ENCODE peak calls at places on chromosome 4, in seven cellular contexts. One of them, this sample, is unnamed.

GRCh38 chr4:121266982-121267381 is 102.9 kb upstream of the TNIP3 start:
- DNase-seq in Peyer's patch: no peak
- DNase-seq in gastrocnemius medialis: no peak
- DNase-seq in IMR-90: no peak
- DNase-seq in stomach: no peak
- DNase-seq in sigmoid colon: no peak
- DNase-seq in tibial nerve: no peak
- DNase-seq in this sample: no peak

GRCh38 chr4:80539190-80539589 is 203.7 kb downstream of the CFAP299 start:
- DNase-seq in sigmoid colon: no peak
- DNase-seq in stomach: no peak
- DNase-seq in IMR-90: no peak
- DNase-seq in Peyer's patch: no peak
- DNase-seq in gastrocnemius medialis: no peak
- DNase-seq in tibial nerve: no peak
- DNase-seq in this sample: no peak

GRCh38 chr4:156773648-156774357 is 197.8 kb downstream of the PDGFC start:
- DNase-seq in sigmoid colon: no peak
- DNase-seq in tibial nerve: no peak
- DNase-seq in gastrocnemius medialis: no peak
- DNase-seq in Peyer's patch: no peak
- DNase-seq in IMR-90: peak
- DNase-seq in stomach: no peak
- DNase-seq in this sample: no peak

GRCh38 chr4:186887211-186887785 is 163.6 kb upstream of the FAT1 start:
- DNase-seq in IMR-90: no peak
- DNase-seq in tibial nerve: no peak
- DNase-seq in stomach: no peak
- DNase-seq in Peyer's patch: no peak
- DNase-seq in gastrocnemius medialis: no peak
- DNase-seq in sigmoid colon: no peak
- DNase-seq in this sample: peak

GRCh38 chr4:166458756-166459155 is 585.7 kb downstream of the TLL1 start:
- DNase-seq in tibial nerve: no peak
- DNase-seq in gastrocnemius medialis: no peak
- DNase-seq in IMR-90: no peak
- DNase-seq in stomach: no peak
- DNase-seq in sigmoid colon: no peak
- DNase-seq in Peyer's patch: no peak
- DNase-seq in this sample: no peak

GRCh38 chr4:38818441-38818976 is 13.9 kb upstream of the TLR1 start:
- DNase-seq in stomach: no peak
- DNase-seq in tibial nerve: no peak
- DNase-seq in IMR-90: no peak
- DNase-seq in gastrocnemius medialis: no peak
- DNase-seq in Peyer's patch: no peak
- DNase-seq in sigmoid colon: no peak
- DNase-seq in this sample: no peak

GRCh38 chr4:182507808-182508207 is 264.6 kb downstream of the TENM3 start:
- DNase-seq in stomach: no peak
- DNase-seq in gastrocnemius medialis: no peak
- DNase-seq in Peyer's patch: no peak
- DNase-seq in IMR-90: peak
- DNase-seq in tibial nerve: no peak
- DNase-seq in sigmoid colon: no peak
- DNase-seq in this sample: no peak

GRCh38 chr4:172858731-172859230 is 309.8 kb upstream of the GALNT7 start:
- DNase-seq in stomach: no peak
- DNase-seq in Peyer's patch: no peak
- DNase-seq in tibial nerve: no peak
- DNase-seq in IMR-90: peak
- DNase-seq in sigmoid colon: no peak
- DNase-seq in gastrocnemius medialis: no peak
- DNase-seq in this sample: no peak

GRCh38 chr4:157700898-157701694 is 471.7 kb downstream of the GASK1B start:
- DNase-seq in tibial nerve: no peak
- DNase-seq in sigmoid colon: no peak
- DNase-seq in Peyer's patch: no peak
- DNase-seq in stomach: no peak
- DNase-seq in IMR-90: no peak
- DNase-seq in gastrocnemius medialis: no peak
- DNase-seq in this sample: peak

GRCh38 chr4:101471201-101471600 is 123.9 kb upstream of the PPP3CA start:
- DNase-seq in IMR-90: no peak
- DNase-seq in Peyer's patch: no peak
- DNase-seq in gastrocnemius medialis: no peak
- DNase-seq in sigmoid colon: no peak
- DNase-seq in tibial nerve: no peak
- DNase-seq in stomach: no peak
- DNase-seq in this sample: no peak

GRCh38 chr4:142777045-142777743 is 68.9 kb downstream of the INPP4B start:
- DNase-seq in Peyer's patch: no peak
- DNase-seq in gastrocnemius medialis: no peak
- DNase-seq in tibial nerve: no peak
- DNase-seq in stomach: no peak
- DNase-seq in sigmoid colon: no peak
- DNase-seq in IMR-90: no peak
- DNase-seq in this sample: no peak

GRCh38 chr4:169900241-169900845 is 125.9 kb downstream of the MFAP3L start:
- DNase-seq in Peyer's patch: no peak
- DNase-seq in sigmoid colon: no peak
- DNase-seq in tibial nerve: no peak
- DNase-seq in stomach: no peak
- DNase-seq in gastrocnemius medialis: no peak
- DNase-seq in IMR-90: no peak
- DNase-seq in this sample: no peak

GRCh38 chr4:122855491-122855890 is 28.9 kb downstream of the FGF2 start:
- DNase-seq in tibial nerve: no peak
- DNase-seq in gastrocnemius medialis: no peak
- DNase-seq in Peyer's patch: no peak
- DNase-seq in sigmoid colon: no peak
- DNase-seq in IMR-90: no peak
- DNase-seq in stomach: no peak
- DNase-seq in this sample: no peak

GRCh38 chr4:13866881-13867280 is 239.4 kb upstream of the BOD1L1 start:
- DNase-seq in IMR-90: peak
- DNase-seq in tibial nerve: no peak
- DNase-seq in stomach: no peak
- DNase-seq in gastrocnemius medialis: no peak
- DNase-seq in Peyer's patch: no peak
- DNase-seq in sigmoid colon: no peak
- DNase-seq in this sample: no peak

GRCh38 chr4:61397174-61397573 is 197.0 kb downstream of the ADGRL3 start:
- DNase-seq in stomach: no peak
- DNase-seq in gastrocnemius medialis: no peak
- DNase-seq in IMR-90: peak
- DNase-seq in Peyer's patch: no peak
- DNase-seq in tibial nerve: no peak
- DNase-seq in sigmoid colon: no peak
- DNase-seq in this sample: no peak

GRCh38 chr4:48960988-48961635 is 25.0 kb upstream of the CWH43 start:
- DNase-seq in tibial nerve: no peak
- DNase-seq in stomach: no peak
- DNase-seq in IMR-90: no peak
- DNase-seq in sigmoid colon: no peak
- DNase-seq in Peyer's patch: no peak
- DNase-seq in gastrocnemius medialis: no peak
- DNase-seq in this sample: no peak

GRCh38 chr4:172725581-172725980 is 443.0 kb upstream of the GALNT7 start:
- DNase-seq in stomach: no peak
- DNase-seq in Peyer's patch: no peak
- DNase-seq in IMR-90: peak
- DNase-seq in tibial nerve: no peak
- DNase-seq in sigmoid colon: no peak
- DNase-seq in gastrocnemius medialis: no peak
- DNase-seq in this sample: no peak

GRCh38 chr4:186693159-186693815 is 30.4 kb downstream of the FAT1 start:
- DNase-seq in IMR-90: peak
- DNase-seq in stomach: peak
- DNase-seq in tibial nerve: peak
- DNase-seq in sigmoid colon: peak
- DNase-seq in Peyer's patch: no peak
- DNase-seq in gastrocnemius medialis: peak
- DNase-seq in this sample: peak

GRCh38 chr4:146211440-146211839 is 2.9 kb upstream of the REELD1 start:
- DNase-seq in sigmoid colon: no peak
- DNase-seq in Peyer's patch: no peak
- DNase-seq in tibial nerve: no peak
- DNase-seq in gastrocnemius medialis: no peak
- DNase-seq in stomach: no peak
- DNase-seq in IMR-90: no peak
- DNase-seq in this sample: no peak

GRCh38 chr4:110663738-110664444 is 41.0 kb upstream of the PITX2 start:
- DNase-seq in sigmoid colon: no peak
- DNase-seq in tibial nerve: no peak
- DNase-seq in Peyer's patch: no peak
- DNase-seq in IMR-90: peak
- DNase-seq in gastrocnemius medialis: no peak
- DNase-seq in stomach: no peak
- DNase-seq in this sample: no peak

GRCh38 chr4:18860836-18861530 is 839.4 kb upstream of the LCORL start:
- DNase-seq in stomach: no peak
- DNase-seq in tibial nerve: no peak
- DNase-seq in gastrocnemius medialis: no peak
- DNase-seq in IMR-90: no peak
- DNase-seq in sigmoid colon: no peak
- DNase-seq in Peyer's patch: no peak
- DNase-seq in this sample: no peak
- H3K27ac ChIP-seq in stomach: no peak
- H3K27ac ChIP-seq in tibial nerve: no peak
- H3K27ac ChIP-seq in gastrocnemius medialis: no peak
- H3K27ac ChIP-seq in IMR-90: no peak
- H3K27ac ChIP-seq in sigmoid colon: no peak
- H3K27ac ChIP-seq in Peyer's patch: no peak
- H3K27ac ChIP-seq in this sample: no peak

DNA sequence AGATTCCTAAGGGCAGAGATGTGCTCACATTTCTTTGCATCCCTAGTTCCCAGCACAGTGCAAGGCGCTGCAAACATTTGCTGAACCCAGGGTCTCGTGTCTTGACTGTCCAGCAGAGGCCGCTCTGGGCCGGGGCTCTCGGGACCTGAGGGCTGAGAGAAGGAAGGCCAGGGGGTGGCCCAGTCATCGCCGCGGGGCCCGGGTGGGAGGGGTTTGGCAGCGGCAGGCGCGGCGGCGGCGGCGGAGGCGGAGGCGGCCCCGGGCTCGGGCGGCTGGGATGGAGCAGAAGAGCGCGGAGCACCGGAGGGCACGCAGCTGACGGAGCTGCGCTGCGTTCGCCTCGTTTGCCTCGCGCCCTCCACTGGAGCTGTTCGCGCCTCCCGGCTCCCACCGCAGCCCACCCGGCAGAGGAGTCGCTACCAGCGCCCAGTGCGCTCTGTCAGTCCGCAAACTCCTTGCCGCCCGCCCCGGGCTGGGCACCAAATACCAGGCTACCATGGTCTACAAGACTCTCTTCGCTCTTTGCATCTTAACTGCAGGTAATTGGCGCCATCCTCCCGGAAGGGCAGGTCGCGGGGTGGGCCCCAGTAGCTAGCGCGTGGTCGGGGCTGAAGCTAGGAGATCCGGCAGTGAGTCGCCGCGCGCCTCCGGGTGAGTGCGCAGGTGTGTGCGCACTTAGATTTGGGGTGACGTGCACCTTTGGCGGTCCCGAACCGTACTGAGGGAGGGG is at the start of gene PARM1:
- DNase-seq in gastrocnemius medialis: peak
- DNase-seq in Peyer's patch: peak
- DNase-seq in IMR-90: peak
- DNase-seq in tibial nerve: peak
- DNase-seq in sigmoid colon: peak
- DNase-seq in stomach: peak
- DNase-seq in this sample: peak
- TF ChIP-seq POLR2A in gastrocnemius medialis: peak
- TF ChIP-seq POLR2A in Peyer's patch: peak
- TF ChIP-seq POLR2A in IMR-90: no peak
- TF ChIP-seq POLR2A in tibial nerve: no peak
- TF ChIP-seq POLR2A in sigmoid colon: no peak
- TF ChIP-seq POLR2A in stomach: no peak
- TF ChIP-seq POLR2A in this sample: peak

GRCh38 chr4:94202769-94203168 is 4.9 kb upstream of the SMARCAD1 start:
- DNase-seq in stomach: no peak
- DNase-seq in IMR-90: no peak
- DNase-seq in sigmoid colon: no peak
- DNase-seq in tibial nerve: no peak
- DNase-seq in Peyer's patch: no peak
- DNase-seq in gastrocnemius medialis: no peak
- DNase-seq in this sample: no peak

GRCh38 chr4:94208918-94209317 is 1.3 kb downstream of the SMARCAD1 start:
- DNase-seq in tibial nerve: no peak
- DNase-seq in Peyer's patch: no peak
- DNase-seq in sigmoid colon: no peak
- DNase-seq in stomach: no peak
- DNase-seq in gastrocnemius medialis: no peak
- DNase-seq in IMR-90: no peak
- DNase-seq in this sample: no peak

GRCh38 chr4:94208268-94208667 is 603 bp downstream of the SMARCAD1 start:
- DNase-seq in gastrocnemius medialis: no peak
- DNase-seq in tibial nerve: no peak
- DNase-seq in IMR-90: no peak
- DNase-seq in Peyer's patch: no peak
- DNase-seq in stomach: no peak
- DNase-seq in sigmoid colon: no peak
- DNase-seq in this sample: no peak

DNA sequence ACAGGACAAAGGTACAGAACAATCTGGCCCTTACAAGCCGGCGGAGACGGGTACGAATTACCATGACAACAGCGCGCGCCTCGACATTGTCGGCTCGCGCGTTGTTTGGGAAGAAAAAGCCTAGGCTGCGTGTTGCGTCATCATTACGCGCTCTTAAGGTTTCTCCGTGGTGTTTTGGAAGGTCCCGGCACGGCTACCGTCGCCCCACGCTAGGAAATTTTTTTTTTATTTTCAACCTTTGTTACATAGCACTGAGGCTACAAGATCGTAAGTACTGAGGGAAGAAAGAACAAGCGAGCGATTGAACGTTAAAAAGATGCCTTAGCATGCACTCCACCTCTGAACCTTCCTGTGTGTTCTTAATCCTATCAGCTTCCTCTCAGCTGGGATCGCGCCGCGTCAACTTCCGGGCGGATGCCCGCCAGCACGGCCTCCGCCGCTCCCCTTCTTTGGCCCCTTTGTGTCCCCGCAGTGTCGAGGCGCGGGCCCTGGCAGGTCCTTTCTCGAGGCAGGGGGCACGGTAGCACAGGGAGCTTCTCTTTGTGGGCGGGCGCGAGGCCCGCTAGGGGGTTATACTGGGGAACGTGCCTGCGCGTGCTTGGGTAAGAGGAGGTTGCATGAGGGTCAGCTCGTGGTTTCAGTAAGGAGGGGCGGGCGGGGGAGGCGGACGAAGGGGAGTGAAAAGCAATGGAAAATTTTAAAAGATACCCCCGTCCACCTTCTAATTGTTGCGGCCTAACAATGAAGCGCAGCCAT is at the start of gene SMARCAD1:
- DNase-seq in Peyer's patch: peak
- DNase-seq in stomach: peak
- DNase-seq in gastrocnemius medialis: peak
- DNase-seq in tibial nerve: peak
- DNase-seq in sigmoid colon: peak
- DNase-seq in IMR-90: peak
- DNase-seq in this sample: peak
- H3K27ac ChIP-seq in Peyer's patch: peak
- H3K27ac ChIP-seq in stomach: peak
- H3K27ac ChIP-seq in gastrocnemius medialis: peak
- H3K27ac ChIP-seq in tibial nerve: peak
- H3K27ac ChIP-seq in sigmoid colon: peak
- H3K27ac ChIP-seq in IMR-90: peak
- H3K27ac ChIP-seq in this sample: peak

GRCh38 chr4:140373328-140374129 is at the start of gene SCOC:
- DNase-seq in stomach: peak
- DNase-seq in Peyer's patch: peak
- DNase-seq in IMR-90: peak
- DNase-seq in tibial nerve: peak
- DNase-seq in sigmoid colon: peak
- DNase-seq in gastrocnemius medialis: peak
- DNase-seq in this sample: peak
- TF ChIP-seq POLR2A in stomach: no peak
- TF ChIP-seq POLR2A in Peyer's patch: peak
- TF ChIP-seq POLR2A in IMR-90: peak
- TF ChIP-seq POLR2A in tibial nerve: peak
- TF ChIP-seq POLR2A in sigmoid colon: peak
- TF ChIP-seq POLR2A in gastrocnemius medialis: peak
- TF ChIP-seq POLR2A in this sample: peak